ENCODE peak calls at places on chromosomes 2 and 18, in six cellular contexts. K is heart left ventricle, T is ovary, M is stomach, W is adrenal gland, E is prostate gland. O is an unnamed sample.
A peak's percentile ranks its signal among the peaks of the same experiment; 100 is the strongest.

GRCh38 chr2:191051825-191052778 is 38.1 kb upstream of the STAT1 start:
- DNase-seq in M (no peak), E (peak; percentile 11), T (no peak), K (no peak), W (no peak), O (no peak)

GRCh38 chr2:60553992-60554648 is 666 bp upstream of the BCL11A start:
- DNase-seq in E (peak; percentile 53), T (peak; percentile 39), M (no peak), K (peak; percentile 27), W (no peak), O (peak; percentile 76)

GRCh38 chr2:192218970-192219369 is 24.2 kb upstream of the TMEFF2 start:
- DNase-seq in E (no peak), M (no peak), W (no peak), K (no peak), T (no peak), O (no peak)

GRCh38 chr2:3483227-3483985 is 35.9 kb downstream of the ADI1 start:
- DNase-seq in E (peak; percentile 52), T (peak; percentile 96), M (peak; percentile 58), W (peak; percentile 60), K (peak; percentile 62), O (peak; percentile 83)

GRCh38 chr2:127070221-127070620 is 36.7 kb downstream of the BIN1 start:
- DNase-seq in E (no peak), K (no peak), M (no peak), W (no peak), T (no peak), O (no peak)

GRCh38 chr18:70620837-70621612 is 332.2 kb downstream of the SOCS6 start:
- DNase-seq in K (no peak), W (no peak), T (no peak), E (no peak), M (no peak), O (no peak)

GRCh38 chr2:48414980-48415764 is 114.8 kb upstream of the STON1 start:
- DNase-seq in W (no peak), T (no peak), E (no peak), M (no peak), K (peak; percentile 18), O (no peak)

GRCh38 chr2:151733781-151734672 is at the start of gene NEB:
- DNase-seq in T (no peak), K (no peak), W (no peak), M (no peak), E (no peak), O (no peak)

GRCh38 chr2:232418466-232419244 is 12.0 kb downstream of the ALPG start:
- DNase-seq in K (no peak), M (no peak), E (no peak), T (no peak), W (peak; percentile 42), O (no peak)

GRCh38 chr2:55999790-56000189 is 76.2 kb upstream of the EFEMP1 start:
- DNase-seq in M (no peak), E (no peak), T (no peak), W (no peak), K (no peak), O (no peak)

GRCh38 chr2:222982010-222982908 is 69.7 kb upstream of the KCNE4 start:
- DNase-seq in T (peak; percentile 31), K (peak; percentile 33), E (no peak), M (peak; percentile 56), W (peak; percentile 48), O (no peak)

GRCh38 chr2:1132328-1132964 is 181.8 kb downstream of the SNTG2 start:
- DNase-seq in W (no peak), M (no peak), E (no peak), T (no peak), K (no peak), O (no peak)

GRCh38 chr18:80167331-80167730 is 58.3 kb downstream of the ADNP2 start:
- DNase-seq in K (no peak), W (no peak), T (peak; percentile 12), M (no peak), E (no peak), O (peak; percentile 16)

GRCh38 chr2:83067947-83068346 is 1391.1 kb downstream of the SUCLG1 start:
- DNase-seq in M (no peak), T (no peak), W (no peak), K (no peak), E (no peak), O (no peak)

GRCh38 chr2:210478661-210479060 is 2.1 kb upstream of the LANCL1 start:
- DNase-seq in T (no peak), W (no peak), M (no peak), K (no peak), E (no peak), O (no peak)

GRCh38 chr2:20365249-20365817 is 14.7 kb upstream of the PUM2 start:
- DNase-seq in W (no peak), E (no peak), T (no peak), K (no peak), M (no peak), O (no peak)

GRCh38 chr2:134621939-134622705 is 96.7 kb downstream of the TMEM163 start:
- DNase-seq in T (no peak), M (no peak), W (no peak), K (no peak), E (no peak), O (no peak)

GRCh38 chr18:58447342-58448190 is 181.3 kb downstream of the ALPK2 start:
- DNase-seq in E (no peak), W (no peak), M (no peak), T (no peak), K (no peak), O (no peak)

GRCh38 chr2:37412201-37412600 is 67.8 kb downstream of the QPCT start:
- DNase-seq in E (no peak), T (no peak), M (no peak), K (no peak), W (no peak), O (no peak)

GRCh38 chr18:52063923-52064322 is 276.1 kb upstream of the DCC start:
- DNase-seq in W (no peak), E (no peak), M (no peak), K (no peak), T (no peak), O (no peak)

GRCh38 chr2:225889452-225889851 is 489.9 kb downstream of the NYAP2 start:
- DNase-seq in T (no peak), K (peak; percentile 7), W (peak; percentile 49), E (peak; percentile 13), M (no peak), O (no peak)

GRCh38 chr18:43139288-43139946 is 23.9 kb upstream of the RIT2 start:
- DNase-seq in E (no peak), W (no peak), M (no peak), K (no peak), T (no peak), O (no peak)

GRCh38 chr2:225468131-225468530 is 68.6 kb downstream of the NYAP2 start:
- DNase-seq in M (no peak), K (no peak), T (no peak), E (no peak), W (no peak), O (no peak)

GRCh38 chr2:223779877-223780276 is 57.5 kb downstream of the AP1S3 start:
- DNase-seq in W (no peak), M (no peak), K (no peak), T (no peak), E (no peak), O (no peak)

GRCh38 chr2:229422005-229422404 is 150.9 kb upstream of the PID1 start:
- DNase-seq in W (no peak), E (no peak), M (no peak), T (no peak), K (no peak), O (no peak)

GRCh38 chr2:106159867-106160785 is 34.0 kb downstream of the UXS1 start:
- DNase-seq in E (no peak), T (no peak), W (no peak), K (no peak), M (no peak), O (no peak)

GRCh38 chr2:113370478-113371091 is 66.9 kb upstream of the ZNG1B start:
- DNase-seq in W (peak; percentile 83), E (peak; percentile 64), K (peak; percentile 55), T (peak; percentile 59), M (peak; percentile 77), O (peak; percentile 33)

GRCh38 chr2:86622878-86623548 is 652 bp downstream of the RNF103 start:
- DNase-seq in W (peak; percentile 63), E (peak; percentile 49), M (peak; percentile 59), T (peak; percentile 73), K (peak; percentile 71), O (peak; percentile 76)
- TF ChIP-seq POLR2A in W (no peak), E (peak; percentile 17), M (no peak), T (no peak), K (no peak), O (peak; percentile 4)

GRCh38 chr2:150480241-150480640 is 7.2 kb downstream of the RND3 start:
- DNase-seq in T (no peak), E (no peak), M (peak; percentile 34), W (no peak), K (no peak), O (no peak)

GRCh38 chr2:150482111-150482510 is 5.4 kb downstream of the RND3 start:
- DNase-seq in K (no peak), M (no peak), E (no peak), T (no peak), W (no peak), O (no peak)

GRCh38 chr2:150482667-150483260 is 4.7 kb downstream of the RND3 start:
- DNase-seq in E (no peak), M (no peak), T (no peak), K (no peak), W (no peak), O (no peak)

GRCh38 chr2:150479075-150479915 is 8.2 kb downstream of the RND3 start:
- DNase-seq in K (no peak), M (no peak), E (no peak), T (no peak), W (no peak), O (no peak)

DNA sequence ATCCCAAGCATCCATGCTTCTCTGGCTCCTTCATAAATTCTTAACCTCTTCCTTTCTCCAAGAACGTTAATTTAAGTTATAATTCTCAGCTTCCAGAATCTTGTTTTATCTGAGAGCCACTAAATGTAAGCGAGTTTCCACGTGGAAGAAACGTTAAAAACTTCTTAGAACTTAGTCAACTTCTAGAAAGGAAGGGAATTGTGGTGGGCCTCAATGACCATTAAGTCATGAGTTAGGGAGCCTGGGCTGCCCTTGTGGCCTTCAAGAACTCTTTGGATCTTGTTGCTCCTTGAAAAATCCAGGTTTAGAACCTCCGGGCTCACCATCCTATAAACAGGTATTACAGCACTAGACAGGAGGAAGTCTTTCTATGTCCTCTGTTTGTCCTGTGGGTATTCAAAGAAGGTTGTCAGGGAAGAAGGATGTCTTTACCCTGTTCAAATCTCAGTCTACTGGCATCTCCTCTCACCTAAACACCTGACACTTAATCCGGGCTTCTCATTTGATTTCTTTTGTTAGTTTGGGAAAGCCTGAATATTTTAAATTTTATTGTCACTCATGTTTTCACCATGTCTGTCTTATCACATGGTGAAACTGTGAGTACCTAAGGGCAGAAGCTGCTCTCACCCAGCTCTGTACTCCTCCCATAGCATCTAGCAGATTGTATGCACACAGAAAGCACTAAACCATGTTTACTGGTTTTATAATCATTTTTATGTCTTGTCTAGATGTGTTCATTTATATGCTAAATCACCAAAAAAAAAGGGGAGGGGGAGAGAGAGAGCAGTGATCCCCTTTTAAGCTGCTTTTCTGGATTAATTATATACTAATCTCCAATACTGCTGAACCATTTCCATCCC is 6.3 kb downstream of the RND3 start:
- DNase-seq in E (no peak), W (no peak), K (no peak), T (no peak), M (no peak), O (no peak)
- H3K4me1 ChIP-seq in E (no peaks in the 10 kb centered on the region), W (peaks cover 39% of the 10 kb centered on the region), K (peaks cover 44% of the 10 kb centered on the region), T (peaks cover 1% of the 10 kb centered on the region), M (peaks cover 42% of the 10 kb centered on the region), O (peaks cover 78% of the 10 kb centered on the region)

GRCh38 chr2:28621172-28622100 is 125.6 kb downstream of the PLB1 start:
- DNase-seq in W (peak; percentile 72), M (peak; percentile 81), K (peak; percentile 76), E (peak; percentile 77), T (peak; percentile 64), O (peak; percentile 76)
- TF ChIP-seq POLR2A in W (no peak), M (no peak), K (no peak), E (no peak), T (peak; percentile 20), O (peak; percentile 30)

GRCh38 chr2:63871864-63872263 is 30.2 kb downstream of the UGP2 start:
- DNase-seq in K (no peak), E (no peak), M (no peak), T (no peak), W (no peak), O (no peak)
- H3K4me1 ChIP-seq in K (peaks cover 21% of the 10 kb centered on the region), E (no peaks in the 10 kb centered on the region), M (peaks cover 4% of the 10 kb centered on the region), T (peaks cover 1% of the 10 kb centered on the region), W (no peaks in the 10 kb centered on the region), O (no peaks in the 10 kb centered on the region)

O was measured in Peyer's patch.